ENCODE peak calls at places on chromosomes 11 and 22, in five cellular contexts. U is HEK293T, F is GM12878, O is HepG2, P is H1. J is an unnamed sample.

GRCh38 chr22:49968313-49968830 is 7.8 kb downstream of the PIM3 start:
- DNase-seq in F (no peak), U (no peak), P (no peak), O (no peak), J (no peak)

GRCh38 chr11:104772806-104773241 is 125.4 kb downstream of the CASP12 start:
- DNase-seq in F (no peak), P (no peak), U (no peak), O (no peak), J (no peak)

GRCh38 chr11:83862691-83863090 is 576.5 kb upstream of the CCDC90B start:
- DNase-seq in U (no peak), O (no peak), F (no peak), P (no peak), J (no peak)

GRCh38 chr11:96001037-96001436 is 77.1 kb upstream of the MTMR2 start:
- DNase-seq in P (no peak), U (no peak), F (no peak), O (no peak), J (no peak)

GRCh38 chr11:2794947-2795346 is 90.6 kb downstream of the CDKN1C start:
- DNase-seq in O (no peak), F (no peak), P (no peak), U (no peak), J (no peak)

GRCh38 chr22:40213478-40213877 is 35.8 kb downstream of the TNRC6B start:
- DNase-seq in F (no peak), O (no peak), U (no peak), P (no peak), J (no peak)

GRCh38 chr22:32684822-32685187 is 116.7 kb upstream of the TIMP3 start:
- DNase-seq in F (no peak), O (no peak), P (no peak), U (no peak), J (no peak)

GRCh38 chr22:31969789-31970489 is 25.6 kb downstream of the YWHAH start:
- DNase-seq in U (peak; percentile 81), F (no peak), O (peak; percentile 61), P (peak; percentile 74), J (peak; percentile 58)

GRCh38 chr11:76808996-76809395 is 25.8 kb downstream of the TSKU start:
- DNase-seq in O (no peak), F (no peak), U (no peak), P (no peak), J (no peak)

GRCh38 chr22:49760630-49761571 is 66.8 kb downstream of the BRD1 start:
- DNase-seq in O (no peak), F (peak; percentile 64), U (no peak), P (no peak), J (no peak)

GRCh38 chr11:93198221-93198650 is 445 bp upstream of the SLC36A4 start:
- DNase-seq in P (no peak), U (no peak), O (no peak), F (peak; percentile 4), J (no peak)

GRCh38 chr22:43818981-43819690 is 7.0 kb upstream of the EFCAB6 start:
- DNase-seq in U (no peak), F (no peak), O (no peak), P (no peak), J (no peak)

GRCh38 chr11:36391062-36391461 is 95.0 kb downstream of the PRR5L start:
- DNase-seq in U (no peak), P (no peak), O (no peak), F (no peak), J (no peak)

GRCh38 chr11:69938206-69938605 is 119.0 kb upstream of the FGF3 start:
- DNase-seq in O (no peak), F (no peak), U (no peak), P (no peak), J (no peak)

GRCh38 chr11:74138572-74138971 is 32.2 kb downstream of the C2CD3 start:
- DNase-seq in F (no peak), P (no peak), U (no peak), O (peak; percentile 93), J (peak; percentile 5)

GRCh38 chr22:50002791-50003190 is 9.8 kb downstream of the IL17REL start:
- DNase-seq in F (no peak), U (peak; percentile 2), O (no peak), P (no peak), J (no peak)

GRCh38 chr22:24145446-24146189 is 35.7 kb upstream of the SUSD2 start:
- DNase-seq in P (no peak), O (no peak), U (no peak), F (no peak), J (no peak)

GRCh38 chr22:24146791-24147353 is 34.4 kb upstream of the SUSD2 start:
- DNase-seq in O (no peak), U (no peak), P (no peak), F (no peak), J (no peak)

GRCh38 chr22:24144471-24145115 is 36.7 kb upstream of the SUSD2 start:
- DNase-seq in F (no peak), U (no peak), O (no peak), P (no peak), J (no peak)

GRCh38 chr22:24147666-24148065 is 33.6 kb upstream of the SUSD2 start:
- DNase-seq in U (no peak), F (no peak), O (no peak), P (no peak), J (no peak)

GRCh38 chr22:24146190-24146616 is 35.1 kb upstream of the SUSD2 start:
- DNase-seq in O (peak; percentile 80), P (no peak), F (no peak), U (no peak), J (peak; percentile 18)
- TF ChIP-seq SUZ12 in O (no peak), P (no peak), F (no peak), U (no peak), J (no peak)

DNA sequence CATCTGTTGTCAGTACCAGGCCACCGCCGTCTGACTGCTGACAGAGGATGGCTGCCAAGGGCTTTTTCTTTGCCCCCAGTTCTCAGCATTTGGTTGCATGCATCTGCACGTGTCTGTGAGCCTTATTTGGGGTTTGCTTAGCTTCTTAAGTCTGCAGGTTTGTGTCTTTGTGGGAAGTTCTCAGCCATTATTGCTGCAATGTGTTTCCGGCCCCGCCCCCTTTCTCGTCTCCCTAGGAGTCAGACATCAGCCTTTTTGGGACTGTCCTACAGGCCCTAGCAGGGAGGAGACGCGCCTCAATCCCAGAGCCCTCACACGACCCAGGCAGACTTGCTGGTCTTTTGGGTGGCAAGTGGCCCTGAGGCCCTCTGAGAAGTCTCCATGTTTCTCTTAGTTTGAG is 8.0 kb downstream of the MOB2 start:
- DNase-seq in O (no peak), F (no peak), P (no peak), U (no peak), J (no peak)
- TF ChIP-seq SUZ12 in O (no peak), F (no peak), P (no peak), U (no peak), J (no peak)

GRCh38 chr11:65423516-65424199 is 1.1 kb downstream of the NEAT1 start:
- DNase-seq in U (no peak), O (no peak), F (no peak), P (no peak), J (no peak)
- TF ChIP-seq SUZ12 in U (no peak), O (no peak), F (no peak), P (no peak), J (no peak)

GRCh38 chr11:80943226-80943625 is 1502.4 kb upstream of the TENM4 start:
- DNase-seq in O (no peak), F (no peak), P (no peak), U (no peak), J (no peak)

DNA sequence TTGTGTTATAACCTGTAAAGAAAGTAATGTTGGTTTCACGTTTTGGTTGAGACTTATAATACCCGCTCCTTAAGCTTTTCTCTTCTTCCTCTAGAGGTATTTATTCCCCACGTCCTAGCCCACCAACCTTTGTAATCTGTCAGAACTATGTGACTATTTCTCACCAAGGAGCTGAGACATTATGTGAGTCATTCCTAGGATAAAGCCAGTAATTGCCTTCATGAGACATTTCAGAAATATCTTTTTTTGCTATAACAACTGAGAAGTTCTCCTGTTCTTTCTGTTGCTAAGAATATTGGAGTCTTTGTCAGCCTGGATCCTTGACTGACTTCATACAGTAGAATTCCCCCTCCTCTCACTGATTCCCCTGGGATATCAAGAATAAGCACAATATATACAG is 1497.0 kb upstream of the TENM4 start:
- DNase-seq in P (no peak), O (no peak), F (no peak), U (no peak), J (no peak)
- TF ChIP-seq SUZ12 in P (no peak), O (no peak), F (no peak), U (no peak), J (no peak)

GRCh38 chr11:46001427-46002049 is 79.1 kb downstream of the LARGE2 start:
- DNase-seq in F (no peak), P (no peak), O (no peak), U (no peak), J (peak; percentile 83)
- TF ChIP-seq SUZ12 in F (no peak), P (no peak), O (no peak), U (no peak), J (no peak)

DNA sequence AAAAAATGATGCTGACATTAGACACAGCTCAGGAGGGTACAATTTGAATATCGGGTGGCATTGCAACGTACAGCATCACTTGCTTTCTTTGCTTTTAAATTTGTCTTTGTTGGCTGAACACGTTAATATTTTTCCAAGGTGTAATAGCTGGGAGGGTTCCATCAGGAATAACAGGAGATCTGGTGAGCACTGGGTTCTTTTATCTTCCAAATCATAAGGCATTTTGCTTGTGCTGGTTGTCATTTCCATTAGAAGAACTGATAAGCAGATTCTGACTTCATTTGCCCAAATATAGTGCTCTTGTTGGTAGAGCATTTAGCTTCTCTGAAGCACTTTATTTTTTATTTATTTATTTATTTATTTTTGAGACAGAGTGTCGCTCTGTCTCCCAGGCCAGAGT is 48.9 kb downstream of the LMO2 start:
- DNase-seq in O (no peak), F (no peak), P (no peak), U (no peak), J (no peak)
- TF ChIP-seq SUZ12 in O (no peak), F (no peak), P (no peak), U (no peak), J (no peak)

GRCh38 chr22:37255558-37256006 is 11.5 kb upstream of the RAC2 start:
- DNase-seq in F (no peak), U (no peak), P (no peak), O (no peak), J (no peak)
- TF ChIP-seq SUZ12 in F (no peak), U (no peak), P (no peak), O (no peak), J (no peak)

DNA sequence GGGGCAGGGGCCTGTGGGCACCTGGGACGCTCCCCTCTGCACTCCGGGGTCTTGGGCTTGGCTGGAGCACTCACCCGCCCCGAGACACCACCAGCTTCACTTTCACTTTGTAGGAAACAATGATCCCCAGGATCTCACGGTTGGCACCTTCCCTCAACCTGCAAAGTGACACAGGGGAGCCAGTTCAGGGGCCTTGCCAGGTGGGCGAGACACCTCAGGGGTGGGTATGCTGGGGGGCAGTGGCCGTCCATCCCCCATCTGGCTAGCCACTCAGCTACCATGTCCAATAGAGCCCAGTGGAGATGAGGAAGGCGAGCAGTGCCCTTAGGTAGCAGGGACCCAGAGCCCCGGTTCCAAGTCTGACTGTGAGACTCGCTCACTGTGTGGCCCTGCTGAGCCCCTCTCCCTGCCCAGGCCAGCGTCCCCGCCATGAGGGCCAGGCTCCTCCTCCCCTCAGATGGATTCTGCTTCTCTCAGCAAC is 32.3 kb downstream of the TPBGL start:
- DNase-seq in U (no peak), O (no peak), F (no peak), P (no peak), J (no peak)
- TF ChIP-seq SUZ12 in U (no peak), O (no peak), F (no peak), P (no peak), J (no peak)

GRCh38 chr22:35556666-35557065 is 16.0 kb downstream of the RASD2 start:
- DNase-seq in O (no peak), U (no peak), P (no peak), F (no peak), J (no peak)
- TF ChIP-seq SUZ12 in O (no peak), U (no peak), P (no peak), F (no peak), J (no peak)

J was measured in NT2/D1.